ENCODE peak calls at places on chromosome 20, in five cellular contexts. K is heart right ventricle, G is tibial nerve, Q is PC-9, Z is right lobe of liver. N is an unnamed sample.

GRCh38 chr20:21147593-21147992 is 21.7 kb downstream of the KIZ start:
- DNase-seq in G (no peak), Q (no peak), Z (no peak), K (no peak), N (no peak)

GRCh38 chr20:50336631-50337030 is 146.0 kb downstream of the CEBPB start:
- DNase-seq in G (no peak), K (no peak), Z (no peak), Q (no peak), N (no peak)

GRCh38 chr20:44582321-44583025 is at the start of gene PKIG:
- DNase-seq in Z (no peak), G (no peak), Q (no peak), K (no peak), N (peak)

GRCh38 chr20:4775322-4776078 is 53.8 kb downstream of the PRND start:
- DNase-seq in G (no peak), Q (no peak), K (no peak), Z (no peak), N (no peak)

GRCh38 chr20:44089987-44090674 is 96.9 kb downstream of the JPH2 start:
- DNase-seq in Z (no peak), Q (no peak), K (no peak), G (no peak), N (no peak)

GRCh38 chr20:23654722-23655121 is 17.0 kb upstream of the CST3 start:
- DNase-seq in G (no peak), Q (no peak), K (no peak), Z (no peak), N (no peak)

GRCh38 chr20:50297498-50298348 is 107.1 kb downstream of the CEBPB start:
- DNase-seq in Z (no peak), G (no peak), Q (no peak), K (no peak), N (peak)

GRCh38 chr20:60262967-60263603 is 304.9 kb downstream of the CDH26 start:
- DNase-seq in G (no peak), K (no peak), Q (no peak), Z (no peak), N (no peak)

GRCh38 chr20:41133709-41134361 is 3.5 kb upstream of the PLCG1 start:
- DNase-seq in Q (no peak), Z (peak), K (no peak), G (no peak), N (no peak)

GRCh38 chr20:5080384-5080877 is 39.3 kb downstream of the PCNA start:
- DNase-seq in Z (peak), G (peak), Q (no peak), K (peak), N (peak)

GRCh38 chr20:41889125-41889870 is 271.1 kb upstream of the CHD6 start:
- DNase-seq in Q (no peak), G (no peak), K (no peak), Z (no peak), N (no peak)

GRCh38 chr20:43917380-43917779 is 2.7 kb downstream of the TOX2 start:
- DNase-seq in G (no peak), Q (no peak), Z (no peak), K (no peak), N (no peak)

GRCh38 chr20:871948-872347 is 38.4 kb downstream of the FAM110A start:
- DNase-seq in Z (no peak), K (no peak), Q (no peak), G (no peak), N (no peak)

GRCh38 chr20:8523684-8524083 is 391.6 kb downstream of the PLCB1 start:
- DNase-seq in K (no peak), G (no peak), Z (no peak), Q (no peak), N (no peak)

GRCh38 chr20:45823949-45824835 is 2.9 kb downstream of the TNNC2 start:
- DNase-seq in G (no peak), Z (no peak), K (peak), Q (peak), N (peak)

GRCh38 chr20:23225407-23226060 is 125.1 kb upstream of the NXT1 start:
- DNase-seq in Q (peak), K (no peak), G (peak), Z (peak), N (peak)

GRCh38 chr20:41329435-41330342 is 10.9 kb upstream of the LPIN3 start:
- DNase-seq in Q (peak), K (peak), G (peak), Z (no peak), N (peak)

GRCh38 chr20:50098259-50098658 is 14.7 kb downstream of the UBE2V1 start:
- DNase-seq in G (no peak), K (no peak), Q (no peak), Z (no peak), N (no peak)

GRCh38 chr20:24987873-24988835 is 4.4 kb downstream of the APMAP start:
- DNase-seq in Z (peak), Q (no peak), G (no peak), K (no peak), N (no peak)

GRCh38 chr20:59706106-59706693 is 101.9 kb downstream of the PHACTR3 start:
- DNase-seq in Z (no peak), Q (no peak), G (no peak), K (no peak), N (no peak)

GRCh38 chr20:15528386-15529111 is 1044.7 kb downstream of the KIF16B start:
- DNase-seq in Z (no peak), G (no peak), K (no peak), Q (no peak), N (no peak)

DNA sequence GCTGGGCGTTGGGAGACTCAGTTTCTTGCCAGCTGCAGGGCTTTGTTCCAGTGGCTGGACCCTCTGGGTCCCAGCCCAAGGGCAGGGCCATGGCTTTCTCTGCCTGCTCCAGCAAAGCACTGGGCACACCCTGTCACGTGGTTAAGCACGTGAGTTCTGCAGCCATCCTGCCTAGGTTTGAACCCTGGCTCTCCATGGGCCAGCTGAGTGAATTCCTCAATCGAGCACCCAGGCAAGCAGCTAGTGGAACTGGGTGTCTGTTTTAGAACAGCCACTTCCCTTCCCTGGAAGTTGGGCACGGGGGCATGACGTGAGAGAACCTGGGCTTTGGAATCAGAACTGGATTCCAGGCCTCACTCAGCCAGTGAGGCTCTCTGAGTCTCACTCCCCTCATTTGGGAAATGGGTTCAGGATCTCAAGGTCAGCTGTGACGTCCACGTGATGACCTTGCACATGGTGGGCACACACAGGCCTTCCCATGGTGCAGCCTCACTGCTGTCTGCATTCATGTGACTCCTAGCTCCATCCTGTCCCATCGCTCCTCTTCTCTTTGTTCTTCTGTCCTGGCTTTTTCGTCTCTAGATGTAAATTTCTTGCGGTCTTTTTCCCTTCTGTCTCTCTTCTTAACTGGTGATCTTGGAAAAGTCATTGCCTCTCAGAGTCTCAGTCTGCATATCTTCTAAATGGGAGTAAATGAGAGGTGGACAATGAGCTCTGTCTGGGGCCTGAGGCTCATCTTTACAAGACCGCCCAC is 45.9 kb downstream of the NOL4L start:
- DNase-seq in K (no peak), Z (no peak), G (no peak), Q (no peak), N (no peak)
- H3K27ac ChIP-seq in K (no peak), Z (no peak), G (peak), Q (peak), N (no peak)

DNA sequence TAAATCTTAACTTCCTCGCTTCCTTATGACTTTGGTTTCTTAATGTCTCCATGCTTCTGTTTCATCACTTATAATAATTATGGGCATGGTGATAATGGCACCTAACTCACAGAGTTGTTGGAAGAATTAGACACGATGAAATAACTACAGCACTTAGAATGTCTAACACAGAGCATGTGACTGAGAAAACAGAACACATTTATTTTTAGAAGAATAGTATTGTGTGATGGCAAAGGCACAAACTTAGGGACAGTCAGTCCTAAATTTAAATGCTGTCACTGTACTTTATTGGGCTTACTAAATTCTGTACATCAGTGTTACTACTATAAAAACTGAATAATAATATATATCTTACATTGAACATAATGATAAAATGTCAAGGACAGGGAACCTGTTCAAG is 391.1 kb upstream of the JAG1 start:
- DNase-seq in G (no peak), Q (no peak), K (no peak), Z (no peak), N (no peak)
- H3K27ac ChIP-seq in G (no peak), Q (no peak), K (peak), Z (no peak), N (no peak)

GRCh38 chr20:51494241-51495110 is 48.0 kb downstream of the NFATC2 start:
- DNase-seq in K (no peak), Q (no peak), G (no peak), Z (no peak), N (no peak)

GRCh38 chr20:51497542-51498467 is 44.7 kb downstream of the NFATC2 start:
- DNase-seq in Z (no peak), Q (no peak), K (no peak), G (no peak), N (peak)

GRCh38 chr20:51498765-51499540 is 43.6 kb downstream of the NFATC2 start:
- DNase-seq in K (no peak), Z (no peak), Q (no peak), G (no peak), N (no peak)

GRCh38 chr20:51495921-51496545 is 46.5 kb downstream of the NFATC2 start:
- DNase-seq in G (no peak), K (no peak), Z (no peak), Q (peak), N (no peak)

GRCh38 chr20:51496964-51497363 is 45.6 kb downstream of the NFATC2 start:
- DNase-seq in Z (no peak), K (no peak), G (no peak), Q (no peak), N (no peak)
- H3K27ac ChIP-seq in Z (no peak), K (no peak), G (peak), Q (no peak), N (no peak)

GRCh38 chr20:58308290-58308679 is 1.2 kb upstream of the RAB22A start:
- DNase-seq in G (no peak), Q (no peak), Z (no peak), K (no peak), N (no peak)

GRCh38 chr20:58303547-58303946 is 6.0 kb upstream of the RAB22A start:
- DNase-seq in Z (no peak), Q (no peak), K (no peak), G (no peak), N (no peak)

GRCh38 chr20:58308680-58309527 is 611 bp upstream of the RAB22A start:
- DNase-seq in G (peak), Q (no peak), Z (peak), K (peak), N (peak)

GRCh38 chr20:58307270-58307669 is 2.2 kb upstream of the RAB22A start:
- DNase-seq in K (no peak), Q (no peak), Z (no peak), G (no peak), N (no peak)

GRCh38 chr20:58306421-58307261 is 2.9 kb upstream of the RAB22A start:
- DNase-seq in G (no peak), Z (no peak), K (no peak), Q (no peak), N (no peak)
- H3K27ac ChIP-seq in G (peak), Z (no peak), K (no peak), Q (no peak), N (no peak)

DNA sequence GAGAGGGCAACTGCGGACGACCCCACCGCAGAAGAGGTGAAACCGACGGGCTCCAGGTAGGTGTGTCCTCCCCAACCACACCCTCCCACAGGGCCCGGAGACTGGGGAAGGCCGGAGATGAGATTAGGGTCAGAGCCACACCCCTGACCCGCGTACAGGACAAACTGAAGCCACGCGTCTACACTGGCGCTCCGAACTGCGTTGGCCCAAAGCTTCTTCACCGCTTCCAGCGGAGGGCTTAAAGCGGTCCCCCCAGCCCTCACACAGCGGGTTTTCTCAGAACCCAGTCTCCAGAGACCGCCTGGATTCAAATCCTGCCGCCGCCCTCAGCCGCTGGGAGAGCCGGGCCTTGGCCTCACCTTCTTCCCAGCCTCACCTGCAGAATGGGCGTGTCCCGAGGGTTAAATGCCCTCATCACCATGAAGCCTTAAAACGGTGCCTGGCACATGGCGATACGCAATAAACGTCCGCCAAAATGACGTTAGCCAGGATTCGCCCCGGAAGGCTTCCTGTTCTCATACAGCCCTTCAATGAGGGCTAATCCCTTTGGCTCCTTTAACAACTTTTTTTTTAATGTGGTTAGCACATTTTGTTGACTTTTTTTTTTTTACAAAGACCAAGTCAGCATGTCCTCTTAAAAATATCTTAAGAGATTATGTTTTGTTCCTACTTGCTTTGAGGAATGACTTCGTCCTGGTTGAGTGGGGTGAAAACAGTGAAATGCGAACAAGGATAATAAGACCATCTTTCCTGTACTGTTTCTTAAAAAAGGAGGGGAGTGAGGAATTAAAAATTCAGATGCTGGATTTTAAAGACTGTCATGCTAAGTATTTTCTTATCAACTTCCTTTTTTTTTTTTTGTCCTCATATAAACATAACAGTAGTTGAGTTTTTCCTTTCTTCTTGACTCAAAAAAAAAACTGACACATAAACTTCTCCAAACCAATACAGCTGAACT is 15.1 kb upstream of the ZNF217 start:
- DNase-seq in Z (no peak), Q (no peak), K (no peak), G (no peak), N (no peak)
- H3K27ac ChIP-seq in Z (peak), Q (peak), K (peak), G (peak), N (peak)

DNA sequence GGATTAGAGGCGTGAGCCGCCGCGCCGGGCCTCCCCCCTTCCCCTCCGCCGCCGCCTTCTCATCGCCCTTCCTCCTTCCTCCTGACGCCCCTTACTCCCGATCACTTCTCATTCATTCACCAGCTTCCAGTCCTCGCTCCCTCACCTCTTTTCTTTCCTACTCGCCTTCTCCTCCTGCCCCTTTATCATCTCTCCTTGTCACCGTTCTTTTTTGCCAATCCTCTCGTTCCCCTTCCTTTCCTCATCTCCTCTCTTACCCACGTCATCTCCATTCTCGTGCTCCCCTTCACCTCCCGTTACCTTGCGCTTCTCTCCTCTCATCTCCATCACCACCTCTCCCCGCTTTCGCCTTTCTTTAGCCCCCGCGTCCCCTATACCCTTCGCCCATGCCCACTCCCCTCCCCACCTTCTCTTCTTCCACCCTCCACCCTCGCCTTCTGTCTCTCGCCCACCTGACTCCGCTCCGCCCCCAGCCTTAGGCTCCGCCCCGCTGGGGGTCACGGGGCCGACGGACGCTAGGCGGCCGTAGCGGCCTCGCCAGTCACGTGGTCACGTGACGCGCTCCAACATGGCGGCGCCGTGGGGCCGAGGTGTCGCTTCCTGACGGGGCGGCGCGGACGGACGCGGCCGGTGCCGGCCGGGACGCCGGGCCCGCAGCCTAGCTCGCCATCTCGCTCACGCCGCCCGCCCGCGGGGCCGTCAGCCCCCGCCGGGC is at the start of gene ARFGEF2:
- DNase-seq in Q (peak), G (peak), K (peak), Z (peak), N (peak)
- H3K27ac ChIP-seq in Q (peak), G (peak), K (peak), Z (peak), N (peak)

GRCh38 chr20:11890331-11891080 is 27.2 kb upstream of the BTBD3 start:
- DNase-seq in Z (peak), G (peak), Q (peak), K (peak), N (peak)
- H3K27ac ChIP-seq in Z (peak), G (peak), Q (peak), K (peak), N (peak)

GRCh38 chr20:63244468-63244867 is 8.8 kb downstream of the BIRC7 start:
- DNase-seq in Q (no peak), Z (no peak), K (no peak), G (no peak), N (no peak)

GRCh38 chr20:63246490-63247284 is 7.6 kb downstream of the NKAIN4 start:
- DNase-seq in K (no peak), G (no peak), Z (no peak), Q (no peak), N (no peak)

GRCh38 chr20:63242736-63243135 is 7.0 kb downstream of the BIRC7 start:
- DNase-seq in G (no peak), K (no peak), Q (no peak), Z (no peak), N (no peak)

GRCh38 chr20:63241272-63241671 is 5.6 kb downstream of the BIRC7 start:
- DNase-seq in G (no peak), K (no peak), Z (no peak), Q (no peak), N (no peak)

GRCh38 chr20:63243604-63244247 is 8.0 kb downstream of the BIRC7 start:
- DNase-seq in K (no peak), Q (no peak), G (no peak), Z (no peak), N (no peak)
- H3K27ac ChIP-seq in K (no peak), Q (no peak), G (no peak), Z (no peak), N (no peak)

DNA sequence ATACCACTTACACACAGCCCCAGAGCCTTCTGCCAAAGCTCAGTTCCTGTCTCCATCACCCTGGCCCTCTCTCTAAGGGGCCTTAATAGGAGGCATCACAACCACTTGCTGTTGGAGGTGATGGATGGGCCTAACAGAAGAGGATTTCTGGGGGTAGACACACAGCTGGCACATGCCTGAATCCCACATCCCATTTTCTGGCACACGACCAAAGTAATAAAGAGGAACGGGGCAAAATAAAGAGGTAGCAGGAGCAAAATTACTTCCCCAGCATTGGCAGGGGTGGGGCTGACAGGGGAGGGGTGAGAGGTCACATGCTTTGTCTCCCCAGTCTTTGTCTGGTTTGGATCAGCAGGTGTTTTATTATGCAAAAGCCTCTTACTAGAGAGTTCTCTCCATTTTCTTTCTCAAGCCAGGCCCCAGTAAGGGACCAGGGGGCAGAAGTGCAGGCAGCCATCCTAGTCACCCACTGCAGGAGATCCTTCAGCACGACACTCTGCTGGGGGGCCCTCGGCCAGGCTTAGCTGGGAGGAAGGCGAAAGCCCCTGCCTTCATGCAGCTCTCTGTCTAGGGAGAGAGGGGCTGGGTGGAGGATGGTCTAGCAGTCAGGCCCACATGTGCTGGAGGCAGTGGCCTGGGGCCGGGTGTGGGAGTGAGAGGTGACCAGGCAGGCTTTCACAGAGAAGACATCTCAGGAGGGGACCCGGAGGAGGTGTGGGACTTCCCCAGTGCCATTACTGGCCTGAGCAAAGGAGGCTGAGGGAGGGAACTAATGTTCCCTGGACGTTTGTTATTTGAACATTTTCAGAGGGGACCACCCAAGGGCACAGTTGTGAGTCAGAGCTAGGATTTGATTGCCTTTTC is 33.7 kb upstream of the VSTM2L start:
- DNase-seq in Q (no peak), Z (no peak), G (no peak), K (no peak), N (no peak)
- H3K27ac ChIP-seq in Q (no peak), Z (no peak), G (no peak), K (no peak), N (no peak)